ENCODE peak calls at places on chromosomes 1 and 21, in five cellular contexts. C is AG04449, A is adrenal gland, L is A549, R is dorsolateral prefrontal cortex. Q is an unnamed sample.

GRCh38 chr1:234758851-234759250 is 148.9 kb upstream of the IRF2BP2 start:
- DNase-seq in C (no peak), A (no peak), L (no peak), R (no peak), Q (no peak)

GRCh38 chr1:236509203-236509602 is 14.6 kb upstream of the LGALS8 start:
- DNase-seq in C (no peak), A (no peak), L (no peak), R (no peak), Q (no peak)

GRCh38 chr1:27542463-27543273 is 52.7 kb upstream of the WASF2 start:
- DNase-seq in C (no peak), A (peak; percentile 88), L (peak; percentile 94), R (no peak), Q (peak; percentile 79)

GRCh38 chr1:221961532-221962292 is 219.8 kb upstream of the DUSP10 start:
- DNase-seq in C (no peak), A (peak; percentile 30), L (peak; percentile 19), R (no peak), Q (peak; percentile 68)

GRCh38 chr21:44875341-44875740 is 1.9 kb upstream of the PTTG1IP start:
- DNase-seq in C (no peak), A (no peak), L (peak; percentile 40), R (no peak), Q (peak; percentile 41)

GRCh38 chr1:90761781-90762589 is 44.9 kb upstream of the BARHL2 start:
- DNase-seq in C (no peak), A (peak; percentile 29), L (no peak), R (no peak), Q (no peak)

GRCh38 chr1:36323636-36324321 is at the start of gene EVA1B:
- DNase-seq in C (no peak), A (peak; percentile 77), L (peak; percentile 32), R (no peak), Q (peak; percentile 59)

GRCh38 chr1:32733573-32734321 is 31.2 kb upstream of the SYNC start:
- DNase-seq in C (no peak), A (no peak), L (no peak), R (no peak), Q (no peak)

GRCh38 chr1:51569284-51570062 is 47.4 kb upstream of the OSBPL9 start:
- DNase-seq in C (peak; percentile 36), A (peak; percentile 70), L (peak; percentile 51), R (no peak), Q (peak; percentile 82)

GRCh38 chr1:213973129-213973528 is 14.6 kb upstream of the PROX1 start:
- DNase-seq in C (no peak), A (no peak), L (no peak), R (no peak), Q (no peak)

GRCh38 chr1:27392778-27393635 is 585 bp downstream of the GPR3 start:
- DNase-seq in C (no peak), A (no peak), L (peak; percentile 28), R (no peak), Q (no peak)

GRCh38 chr1:16231331-16232315 is 5.4 kb downstream of the CPLANE2 start:
- DNase-seq in C (no peak), A (no peak), L (no peak), R (no peak), Q (no peak)

GRCh38 chr1:186980400-186980799 is 151.7 kb downstream of the PLA2G4A start:
- DNase-seq in C (no peak), A (no peak), L (no peak), R (no peak), Q (no peak)

GRCh38 chr21:35204850-35205564 is 155.9 kb upstream of the RUNX1 start:
- DNase-seq in C (peak; percentile 56), A (peak; percentile 51), L (no peak), R (peak; percentile 56), Q (peak; percentile 43)

GRCh38 chr1:75725256-75725655 is 747 bp downstream of the ACADM start:
- DNase-seq in C (no peak), A (no peak), L (no peak), R (no peak), Q (peak; percentile 15)

GRCh38 chr21:42568377-42568776 is 54.7 kb downstream of the SLC37A1 start:
- DNase-seq in C (no peak), A (no peak), L (no peak), R (no peak), Q (no peak)

GRCh38 chr1:18373882-18374493 is 106.7 kb upstream of the KLHDC7A start:
- DNase-seq in C (no peak), A (peak; percentile 16), L (no peak), R (no peak), Q (no peak)

GRCh38 chr1:85617582-85618237 is 37.1 kb downstream of the CCN1 start:
- DNase-seq in C (peak; percentile 75), A (no peak), L (no peak), R (no peak), Q (peak; percentile 70)

GRCh38 chr1:218383681-218384080 is 38.5 kb downstream of the TGFB2 start:
- DNase-seq in C (no peak), A (no peak), L (peak; percentile 50), R (no peak), Q (no peak)

GRCh38 chr1:85850238-85850637 is 142.0 kb upstream of the ZNHIT6 start:
- DNase-seq in C (peak; percentile 77), A (no peak), L (peak; percentile 90), R (no peak), Q (peak; percentile 92)

GRCh38 chr1:232587141-232588008 is 42.6 kb downstream of the SIPA1L2 start:
- DNase-seq in C (no peak), A (no peak), L (no peak), R (no peak), Q (no peak)

GRCh38 chr21:34335316-34335715 is 28.5 kb upstream of the KCNE2 start:
- DNase-seq in C (no peak), A (no peak), L (no peak), R (no peak), Q (peak; percentile 55)

GRCh38 chr1:92749024-92749634 is 35.8 kb downstream of the EVI5 start:
- DNase-seq in C (peak; percentile 24), A (peak; percentile 36), L (peak; percentile 70), R (peak; percentile 34), Q (peak; percentile 69)

GRCh38 chr1:47894718-47895393 is 102.3 kb downstream of the TRABD2B start:
- DNase-seq in C (no peak), A (peak; percentile 94), L (peak; percentile 54), R (peak; percentile 11), Q (no peak)

GRCh38 chr1:16012590-16013219 is 5.1 kb downstream of the HSPB7 start:
- DNase-seq in C (no peak), A (peak; percentile 93), L (peak; percentile 40), R (peak; percentile 17), Q (peak; percentile 8)

GRCh38 chr1:9794081-9794480 is 29.7 kb downstream of the CLSTN1 start:
- DNase-seq in C (no peak), A (no peak), L (no peak), R (no peak), Q (no peak)

GRCh38 chr1:9787702-9788101 is 36.1 kb downstream of the CLSTN1 start:
- DNase-seq in C (no peak), A (no peak), L (no peak), R (no peak), Q (no peak)

GRCh38 chr1:9793291-9793690 is 30.5 kb downstream of the CLSTN1 start:
- DNase-seq in C (no peak), A (no peak), L (no peak), R (no peak), Q (no peak)

GRCh38 chr1:9797049-9797448 is 26.7 kb downstream of the CLSTN1 start:
- DNase-seq in C (no peak), A (no peak), L (no peak), R (no peak), Q (no peak)

DNA sequence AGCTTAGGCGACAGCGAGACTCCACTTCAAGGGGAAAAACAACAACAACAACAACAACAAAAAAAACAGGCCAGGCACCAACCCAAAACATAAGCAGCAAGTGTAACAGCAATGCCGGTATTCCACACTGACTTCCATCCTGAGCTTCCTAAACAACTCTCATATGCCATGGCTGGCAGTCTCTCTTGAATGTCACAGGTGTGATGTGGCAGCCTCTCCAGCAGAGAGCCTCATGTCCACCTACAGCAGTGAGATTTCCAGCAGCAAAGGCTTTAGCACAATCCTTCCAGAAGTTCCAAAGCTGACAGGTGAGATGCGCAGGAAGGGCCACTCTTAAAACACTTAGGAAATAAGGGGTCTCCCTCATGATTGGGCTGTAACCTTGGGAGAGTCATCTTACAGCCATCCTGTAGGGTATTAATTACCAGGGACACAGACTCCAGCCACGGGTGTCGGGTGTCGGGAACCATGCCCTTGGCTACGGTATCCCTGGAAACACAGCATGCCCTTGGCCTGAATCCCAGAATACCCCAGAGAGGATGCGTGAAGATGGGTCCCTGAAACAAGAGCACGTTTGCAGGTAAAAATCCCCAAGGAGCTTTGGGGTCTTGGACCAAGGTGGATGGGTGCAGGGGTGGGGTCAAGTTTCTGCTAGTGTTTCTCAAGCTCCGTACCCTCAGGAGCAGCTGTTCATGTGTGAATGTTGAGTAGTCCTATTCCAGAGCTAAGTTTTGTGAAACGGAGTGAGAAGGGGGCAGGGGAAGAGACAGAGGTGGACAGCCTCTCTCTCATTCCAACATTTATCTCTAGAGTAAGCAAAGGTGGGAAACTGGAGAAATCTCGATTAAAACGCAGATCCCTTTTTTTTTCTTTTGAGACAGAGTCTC is 31.4 kb downstream of the CLSTN1 start:
- DNase-seq in C (no peak), A (no peak), L (no peak), R (no peak), Q (no peak)
- TF ChIP-seq CTCF in C (no peak), A (no peak), L (no peak), R (no peak), Q (no peak)

GRCh38 chr1:66929999-66930822 is 5.4 kb downstream of the MIER1 start:
- DNase-seq in C (no peak), A (peak; percentile 96), L (peak; percentile 93), R (peak; percentile 91), Q (peak; percentile 90)
- TF ChIP-seq CTCF in C (peak; percentile 24), A (peak; percentile 47), L (no peak), R (peak; percentile 54), Q (peak; percentile 75)

DNA sequence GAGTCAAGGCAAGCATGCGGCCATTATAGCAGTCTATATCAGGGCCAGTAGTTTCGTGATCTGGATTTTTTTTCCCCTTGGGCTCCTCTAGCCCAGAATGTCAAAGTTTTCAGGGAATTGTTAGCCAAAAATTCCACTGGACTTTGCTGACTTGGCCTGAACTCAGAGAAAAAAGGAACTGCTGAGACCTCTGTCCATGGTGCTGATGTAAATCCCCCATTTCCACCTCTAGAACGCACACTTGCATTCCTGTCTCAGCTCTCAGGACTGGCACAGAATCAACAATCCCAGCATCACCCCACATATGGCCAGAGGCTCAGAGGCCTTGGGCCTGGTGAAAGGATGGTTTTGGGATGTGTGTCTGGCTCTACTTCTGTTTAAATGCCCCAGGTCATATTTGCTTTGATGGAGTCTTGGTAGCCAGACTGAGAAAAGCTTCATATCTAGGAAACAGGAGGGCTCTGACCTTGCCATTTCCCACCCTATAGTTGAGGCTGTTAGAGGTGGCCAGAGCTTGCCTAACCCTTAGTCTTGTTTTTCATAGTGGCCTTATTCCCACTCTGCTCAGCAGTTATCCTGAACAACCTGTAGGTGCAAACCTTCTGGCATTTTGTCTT is 16.9 kb upstream of the EFCAB14 start:
- DNase-seq in C (no peak), A (peak; percentile 48), L (peak; percentile 46), R (no peak), Q (peak; percentile 50)
- TF ChIP-seq CTCF in C (peak; percentile 49), A (peak; percentile 16), L (no peak), R (no peak), Q (peak; percentile 30)

GRCh38 chr1:151519667-151520066 is 8.5 kb downstream of the CGN start:
- DNase-seq in C (no peak), A (no peak), L (no peak), R (no peak), Q (no peak)
- TF ChIP-seq CTCF in C (no peak), A (no peak), L (no peak), R (no peak), Q (no peak)

GRCh38 chr1:238710697-238711096 is 675.7 kb upstream of the CHRM3 start:
- DNase-seq in C (no peak), A (no peak), L (peak; percentile 5), R (no peak), Q (no peak)
- TF ChIP-seq CTCF in C (no peak), A (no peak), L (no peak), R (no peak), Q (peak; percentile 59)

Q was measured in HFFc6.